ENCODE peak calls at places on chromosome 13, in nine cellular contexts. One of them, this sample, is unnamed.

GRCh38 chr13:46342538-46342937 is 44.5 kb downstream of the RUBCNL start:
- DNase-seq in HS-27A: no peak
- DNase-seq in stimulated activated CD4-positive, alpha-beta T cell treated with anti-CD3 and anti-CD28 coated beads, TNF-alpha, amount 100 ng/mL, for 24 hours: no peak
- DNase-seq in EL: no peak
- DNase-seq in NCI-H748 treated with DMSO at 0.1 percent for 48 hours: no peak
- DNase-seq in nephron progenitor cell: no peak
- DNase-seq in stimulated activated naive CD8-positive, alpha-beta T cell treated with anti-CD3 and anti-CD28 coated beads, Interleukin-15, Interleukin-2, amounts not matched to agents 100 U/mL and 50 U/mL, for 24 hours: no peak
- DNase-seq in AG04450: no peak
- DNase-seq in astrocyte of the hippocampus: no peak
- DNase-seq in this sample: no peak

GRCh38 chr13:32261567-32261966 is 53.6 kb downstream of the ZAR1L start:
- DNase-seq in nephron progenitor cell: no peak
- DNase-seq in NCI-H748 treated with DMSO at 0.1 percent for 48 hours: no peak
- DNase-seq in AG04450: peak; percentile 50
- DNase-seq in EL: peak; percentile 83
- DNase-seq in HS-27A: no peak
- DNase-seq in astrocyte of the hippocampus: peak; percentile 82
- DNase-seq in stimulated activated CD4-positive, alpha-beta T cell treated with anti-CD3 and anti-CD28 coated beads, TNF-alpha, amount 100 ng/mL, for 24 hours: no peak
- DNase-seq in stimulated activated naive CD8-positive, alpha-beta T cell treated with anti-CD3 and anti-CD28 coated beads, Interleukin-15, Interleukin-2, amounts not matched to agents 100 U/mL and 50 U/mL, for 24 hours: no peak
- DNase-seq in this sample: peak; percentile 14

GRCh38 chr13:67841071-67841470 is 610.9 kb upstream of the PCDH9 start:
- DNase-seq in astrocyte of the hippocampus: no peak
- DNase-seq in stimulated activated CD4-positive, alpha-beta T cell treated with anti-CD3 and anti-CD28 coated beads, TNF-alpha, amount 100 ng/mL, for 24 hours: no peak
- DNase-seq in AG04450: no peak
- DNase-seq in stimulated activated naive CD8-positive, alpha-beta T cell treated with anti-CD3 and anti-CD28 coated beads, Interleukin-15, Interleukin-2, amounts not matched to agents 100 U/mL and 50 U/mL, for 24 hours: no peak
- DNase-seq in EL: no peak
- DNase-seq in NCI-H748 treated with DMSO at 0.1 percent for 48 hours: no peak
- DNase-seq in HS-27A: no peak
- DNase-seq in nephron progenitor cell: no peak
- DNase-seq in this sample: no peak

GRCh38 chr13:21067794-21068193 is 6.4 kb upstream of the LATS2 start:
- DNase-seq in stimulated activated CD4-positive, alpha-beta T cell treated with anti-CD3 and anti-CD28 coated beads, TNF-alpha, amount 100 ng/mL, for 24 hours: no peak
- DNase-seq in EL: no peak
- DNase-seq in astrocyte of the hippocampus: no peak
- DNase-seq in AG04450: no peak
- DNase-seq in HS-27A: no peak
- DNase-seq in stimulated activated naive CD8-positive, alpha-beta T cell treated with anti-CD3 and anti-CD28 coated beads, Interleukin-15, Interleukin-2, amounts not matched to agents 100 U/mL and 50 U/mL, for 24 hours: no peak
- DNase-seq in nephron progenitor cell: no peak
- DNase-seq in NCI-H748 treated with DMSO at 0.1 percent for 48 hours: no peak
- DNase-seq in this sample: no peak

GRCh38 chr13:51584731-51585191 is 499 bp downstream of the WDFY2 start:
- DNase-seq in EL: peak; percentile 61
- DNase-seq in astrocyte of the hippocampus: peak; percentile 77
- DNase-seq in stimulated activated naive CD8-positive, alpha-beta T cell treated with anti-CD3 and anti-CD28 coated beads, Interleukin-15, Interleukin-2, amounts not matched to agents 100 U/mL and 50 U/mL, for 24 hours: peak; percentile 75
- DNase-seq in AG04450: no peak
- DNase-seq in nephron progenitor cell: peak; percentile 63
- DNase-seq in NCI-H748 treated with DMSO at 0.1 percent for 48 hours: peak; percentile 57
- DNase-seq in HS-27A: no peak
- DNase-seq in stimulated activated CD4-positive, alpha-beta T cell treated with anti-CD3 and anti-CD28 coated beads, TNF-alpha, amount 100 ng/mL, for 24 hours: peak; percentile 63
- DNase-seq in this sample: no peak

GRCh38 chr13:98821372-98822237 is 69.1 kb upstream of the SLC15A1 start:
- DNase-seq in NCI-H748 treated with DMSO at 0.1 percent for 48 hours: no peak
- DNase-seq in nephron progenitor cell: no peak
- DNase-seq in AG04450: no peak
- DNase-seq in stimulated activated naive CD8-positive, alpha-beta T cell treated with anti-CD3 and anti-CD28 coated beads, Interleukin-15, Interleukin-2, amounts not matched to agents 100 U/mL and 50 U/mL, for 24 hours: no peak
- DNase-seq in HS-27A: no peak
- DNase-seq in stimulated activated CD4-positive, alpha-beta T cell treated with anti-CD3 and anti-CD28 coated beads, TNF-alpha, amount 100 ng/mL, for 24 hours: no peak
- DNase-seq in astrocyte of the hippocampus: peak; percentile 12
- DNase-seq in EL: no peak
- DNase-seq in this sample: no peak

GRCh38 chr13:34361528-34361927 is 543.6 kb downstream of the RFC3 start:
- DNase-seq in EL: peak; percentile 82
- DNase-seq in NCI-H748 treated with DMSO at 0.1 percent for 48 hours: no peak
- DNase-seq in nephron progenitor cell: no peak
- DNase-seq in stimulated activated CD4-positive, alpha-beta T cell treated with anti-CD3 and anti-CD28 coated beads, TNF-alpha, amount 100 ng/mL, for 24 hours: no peak
- DNase-seq in stimulated activated naive CD8-positive, alpha-beta T cell treated with anti-CD3 and anti-CD28 coated beads, Interleukin-15, Interleukin-2, amounts not matched to agents 100 U/mL and 50 U/mL, for 24 hours: no peak
- DNase-seq in HS-27A: no peak
- DNase-seq in astrocyte of the hippocampus: no peak
- DNase-seq in AG04450: no peak
- DNase-seq in this sample: no peak

GRCh38 chr13:30847697-30848307 is 58.3 kb upstream of the MEDAG start:
- DNase-seq in EL: peak; percentile 96
- DNase-seq in nephron progenitor cell: no peak
- DNase-seq in stimulated activated naive CD8-positive, alpha-beta T cell treated with anti-CD3 and anti-CD28 coated beads, Interleukin-15, Interleukin-2, amounts not matched to agents 100 U/mL and 50 U/mL, for 24 hours: no peak
- DNase-seq in AG04450: peak; percentile 93
- DNase-seq in stimulated activated CD4-positive, alpha-beta T cell treated with anti-CD3 and anti-CD28 coated beads, TNF-alpha, amount 100 ng/mL, for 24 hours: no peak
- DNase-seq in astrocyte of the hippocampus: peak; percentile 95
- DNase-seq in NCI-H748 treated with DMSO at 0.1 percent for 48 hours: no peak
- DNase-seq in HS-27A: peak; percentile 59
- DNase-seq in this sample: peak; percentile 81

GRCh38 chr13:30577381-30577780 is 40.3 kb upstream of the USPL1 start:
- DNase-seq in EL: peak; percentile 93
- DNase-seq in NCI-H748 treated with DMSO at 0.1 percent for 48 hours: no peak
- DNase-seq in AG04450: peak; percentile 59
- DNase-seq in nephron progenitor cell: no peak
- DNase-seq in stimulated activated naive CD8-positive, alpha-beta T cell treated with anti-CD3 and anti-CD28 coated beads, Interleukin-15, Interleukin-2, amounts not matched to agents 100 U/mL and 50 U/mL, for 24 hours: peak; percentile 61
- DNase-seq in astrocyte of the hippocampus: peak; percentile 83
- DNase-seq in HS-27A: no peak
- DNase-seq in stimulated activated CD4-positive, alpha-beta T cell treated with anti-CD3 and anti-CD28 coated beads, TNF-alpha, amount 100 ng/mL, for 24 hours: peak; percentile 35
- DNase-seq in this sample: peak; percentile 76

GRCh38 chr13:23985846-23986245 is 88.5 kb upstream of the C1QTNF9B start:
- DNase-seq in AG04450: no peak
- DNase-seq in NCI-H748 treated with DMSO at 0.1 percent for 48 hours: no peak
- DNase-seq in HS-27A: no peak
- DNase-seq in astrocyte of the hippocampus: no peak
- DNase-seq in stimulated activated naive CD8-positive, alpha-beta T cell treated with anti-CD3 and anti-CD28 coated beads, Interleukin-15, Interleukin-2, amounts not matched to agents 100 U/mL and 50 U/mL, for 24 hours: no peak
- DNase-seq in nephron progenitor cell: no peak
- DNase-seq in EL: no peak
- DNase-seq in stimulated activated CD4-positive, alpha-beta T cell treated with anti-CD3 and anti-CD28 coated beads, TNF-alpha, amount 100 ng/mL, for 24 hours: no peak
- DNase-seq in this sample: no peak

GRCh38 chr13:112616586-112617381 is 28.8 kb upstream of the TUBGCP3 start:
- DNase-seq in stimulated activated naive CD8-positive, alpha-beta T cell treated with anti-CD3 and anti-CD28 coated beads, Interleukin-15, Interleukin-2, amounts not matched to agents 100 U/mL and 50 U/mL, for 24 hours: peak; percentile 15
- DNase-seq in stimulated activated CD4-positive, alpha-beta T cell treated with anti-CD3 and anti-CD28 coated beads, TNF-alpha, amount 100 ng/mL, for 24 hours: no peak
- DNase-seq in NCI-H748 treated with DMSO at 0.1 percent for 48 hours: peak; percentile 15
- DNase-seq in AG04450: no peak
- DNase-seq in EL: peak; percentile 45
- DNase-seq in astrocyte of the hippocampus: peak; percentile 59
- DNase-seq in nephron progenitor cell: peak; percentile 32
- DNase-seq in HS-27A: no peak
- DNase-seq in this sample: no peak

GRCh38 chr13:76993021-76993420 is 1.1 kb downstream of the CLN5 start:
- DNase-seq in stimulated activated CD4-positive, alpha-beta T cell treated with anti-CD3 and anti-CD28 coated beads, TNF-alpha, amount 100 ng/mL, for 24 hours: no peak
- DNase-seq in AG04450: no peak
- DNase-seq in HS-27A: no peak
- DNase-seq in EL: peak; percentile 20
- DNase-seq in astrocyte of the hippocampus: peak; percentile 24
- DNase-seq in nephron progenitor cell: no peak
- DNase-seq in NCI-H748 treated with DMSO at 0.1 percent for 48 hours: no peak
- DNase-seq in stimulated activated naive CD8-positive, alpha-beta T cell treated with anti-CD3 and anti-CD28 coated beads, Interleukin-15, Interleukin-2, amounts not matched to agents 100 U/mL and 50 U/mL, for 24 hours: no peak
- DNase-seq in this sample: no peak

GRCh38 chr13:41548870-41549269 is 91.5 kb downstream of the RGCC start:
- DNase-seq in nephron progenitor cell: no peak
- DNase-seq in EL: no peak
- DNase-seq in NCI-H748 treated with DMSO at 0.1 percent for 48 hours: no peak
- DNase-seq in AG04450: no peak
- DNase-seq in stimulated activated naive CD8-positive, alpha-beta T cell treated with anti-CD3 and anti-CD28 coated beads, Interleukin-15, Interleukin-2, amounts not matched to agents 100 U/mL and 50 U/mL, for 24 hours: no peak
- DNase-seq in stimulated activated CD4-positive, alpha-beta T cell treated with anti-CD3 and anti-CD28 coated beads, TNF-alpha, amount 100 ng/mL, for 24 hours: no peak
- DNase-seq in HS-27A: no peak
- DNase-seq in astrocyte of the hippocampus: no peak
- DNase-seq in this sample: no peak

GRCh38 chr13:99463998-99464397 is 37.3 kb upstream of the TM9SF2 start:
- DNase-seq in stimulated activated naive CD8-positive, alpha-beta T cell treated with anti-CD3 and anti-CD28 coated beads, Interleukin-15, Interleukin-2, amounts not matched to agents 100 U/mL and 50 U/mL, for 24 hours: no peak
- DNase-seq in stimulated activated CD4-positive, alpha-beta T cell treated with anti-CD3 and anti-CD28 coated beads, TNF-alpha, amount 100 ng/mL, for 24 hours: no peak
- DNase-seq in EL: no peak
- DNase-seq in NCI-H748 treated with DMSO at 0.1 percent for 48 hours: no peak
- DNase-seq in AG04450: no peak
- DNase-seq in nephron progenitor cell: no peak
- DNase-seq in HS-27A: no peak
- DNase-seq in astrocyte of the hippocampus: no peak
- DNase-seq in this sample: no peak

GRCh38 chr13:51096131-51096530 is 14.9 kb downstream of the C13orf42 start:
- DNase-seq in EL: no peak
- DNase-seq in nephron progenitor cell: peak; percentile 13
- DNase-seq in stimulated activated naive CD8-positive, alpha-beta T cell treated with anti-CD3 and anti-CD28 coated beads, Interleukin-15, Interleukin-2, amounts not matched to agents 100 U/mL and 50 U/mL, for 24 hours: no peak
- DNase-seq in astrocyte of the hippocampus: no peak
- DNase-seq in AG04450: no peak
- DNase-seq in NCI-H748 treated with DMSO at 0.1 percent for 48 hours: no peak
- DNase-seq in HS-27A: no peak
- DNase-seq in stimulated activated CD4-positive, alpha-beta T cell treated with anti-CD3 and anti-CD28 coated beads, TNF-alpha, amount 100 ng/mL, for 24 hours: no peak
- DNase-seq in this sample: no peak

GRCh38 chr13:20704459-20705069 is 1.1 kb downstream of the IL17D start:
- DNase-seq in stimulated activated CD4-positive, alpha-beta T cell treated with anti-CD3 and anti-CD28 coated beads, TNF-alpha, amount 100 ng/mL, for 24 hours: no peak
- DNase-seq in HS-27A: no peak
- DNase-seq in EL: no peak
- DNase-seq in astrocyte of the hippocampus: no peak
- DNase-seq in nephron progenitor cell: no peak
- DNase-seq in AG04450: no peak
- DNase-seq in stimulated activated naive CD8-positive, alpha-beta T cell treated with anti-CD3 and anti-CD28 coated beads, Interleukin-15, Interleukin-2, amounts not matched to agents 100 U/mL and 50 U/mL, for 24 hours: no peak
- DNase-seq in NCI-H748 treated with DMSO at 0.1 percent for 48 hours: peak; percentile 64
- DNase-seq in this sample: no peak

GRCh38 chr13:80547885-80548284 is 207.0 kb upstream of the SPRY2 start:
- DNase-seq in NCI-H748 treated with DMSO at 0.1 percent for 48 hours: no peak
- DNase-seq in HS-27A: no peak
- DNase-seq in stimulated activated naive CD8-positive, alpha-beta T cell treated with anti-CD3 and anti-CD28 coated beads, Interleukin-15, Interleukin-2, amounts not matched to agents 100 U/mL and 50 U/mL, for 24 hours: no peak
- DNase-seq in AG04450: no peak
- DNase-seq in EL: no peak
- DNase-seq in nephron progenitor cell: no peak
- DNase-seq in astrocyte of the hippocampus: no peak
- DNase-seq in stimulated activated CD4-positive, alpha-beta T cell treated with anti-CD3 and anti-CD28 coated beads, TNF-alpha, amount 100 ng/mL, for 24 hours: no peak
- DNase-seq in this sample: no peak

GRCh38 chr13:30618186-30618937 is 642 bp downstream of the USPL1 start:
- DNase-seq in EL: no peak
- DNase-seq in stimulated activated naive CD8-positive, alpha-beta T cell treated with anti-CD3 and anti-CD28 coated beads, Interleukin-15, Interleukin-2, amounts not matched to agents 100 U/mL and 50 U/mL, for 24 hours: peak; percentile 37
- DNase-seq in AG04450: no peak
- DNase-seq in HS-27A: no peak
- DNase-seq in NCI-H748 treated with DMSO at 0.1 percent for 48 hours: no peak
- DNase-seq in astrocyte of the hippocampus: peak; percentile 31
- DNase-seq in nephron progenitor cell: peak; percentile 25
- DNase-seq in stimulated activated CD4-positive, alpha-beta T cell treated with anti-CD3 and anti-CD28 coated beads, TNF-alpha, amount 100 ng/mL, for 24 hours: peak; percentile 7
- DNase-seq in this sample: no peak

GRCh38 chr13:85995788-85996418 is 196.7 kb upstream of the SLITRK6 start:
- DNase-seq in AG04450: no peak
- DNase-seq in astrocyte of the hippocampus: no peak
- DNase-seq in EL: no peak
- DNase-seq in nephron progenitor cell: no peak
- DNase-seq in stimulated activated naive CD8-positive, alpha-beta T cell treated with anti-CD3 and anti-CD28 coated beads, Interleukin-15, Interleukin-2, amounts not matched to agents 100 U/mL and 50 U/mL, for 24 hours: no peak
- DNase-seq in stimulated activated CD4-positive, alpha-beta T cell treated with anti-CD3 and anti-CD28 coated beads, TNF-alpha, amount 100 ng/mL, for 24 hours: no peak
- DNase-seq in HS-27A: no peak
- DNase-seq in NCI-H748 treated with DMSO at 0.1 percent for 48 hours: no peak
- DNase-seq in this sample: no peak

GRCh38 chr13:44116562-44117315 is 237.0 kb downstream of the LACC1 start:
- DNase-seq in AG04450: no peak
- DNase-seq in nephron progenitor cell: no peak
- DNase-seq in astrocyte of the hippocampus: peak; percentile 8
- DNase-seq in EL: peak; percentile 7
- DNase-seq in HS-27A: no peak
- DNase-seq in NCI-H748 treated with DMSO at 0.1 percent for 48 hours: no peak
- DNase-seq in stimulated activated naive CD8-positive, alpha-beta T cell treated with anti-CD3 and anti-CD28 coated beads, Interleukin-15, Interleukin-2, amounts not matched to agents 100 U/mL and 50 U/mL, for 24 hours: peak; percentile 8
- DNase-seq in stimulated activated CD4-positive, alpha-beta T cell treated with anti-CD3 and anti-CD28 coated beads, TNF-alpha, amount 100 ng/mL, for 24 hours: no peak
- DNase-seq in this sample: no peak

GRCh38 chr13:20473139-20473538 is 52.5 kb downstream of the CRYL1 start:
- DNase-seq in stimulated activated CD4-positive, alpha-beta T cell treated with anti-CD3 and anti-CD28 coated beads, TNF-alpha, amount 100 ng/mL, for 24 hours: no peak
- DNase-seq in nephron progenitor cell: no peak
- DNase-seq in HS-27A: no peak
- DNase-seq in stimulated activated naive CD8-positive, alpha-beta T cell treated with anti-CD3 and anti-CD28 coated beads, Interleukin-15, Interleukin-2, amounts not matched to agents 100 U/mL and 50 U/mL, for 24 hours: no peak
- DNase-seq in EL: no peak
- DNase-seq in NCI-H748 treated with DMSO at 0.1 percent for 48 hours: no peak
- DNase-seq in AG04450: no peak
- DNase-seq in astrocyte of the hippocampus: no peak
- DNase-seq in this sample: no peak

GRCh38 chr13:64332048-64332447 is 2898.1 kb downstream of the PCDH9 start:
- DNase-seq in nephron progenitor cell: no peak
- DNase-seq in EL: peak; percentile 1
- DNase-seq in stimulated activated naive CD8-positive, alpha-beta T cell treated with anti-CD3 and anti-CD28 coated beads, Interleukin-15, Interleukin-2, amounts not matched to agents 100 U/mL and 50 U/mL, for 24 hours: no peak
- DNase-seq in astrocyte of the hippocampus: no peak
- DNase-seq in NCI-H748 treated with DMSO at 0.1 percent for 48 hours: no peak
- DNase-seq in stimulated activated CD4-positive, alpha-beta T cell treated with anti-CD3 and anti-CD28 coated beads, TNF-alpha, amount 100 ng/mL, for 24 hours: no peak
- DNase-seq in AG04450: no peak
- DNase-seq in HS-27A: no peak
- DNase-seq in this sample: peak; percentile 43

GRCh38 chr13:96034662-96035061 is 18.5 kb downstream of the UGGT2 start:
- DNase-seq in stimulated activated naive CD8-positive, alpha-beta T cell treated with anti-CD3 and anti-CD28 coated beads, Interleukin-15, Interleukin-2, amounts not matched to agents 100 U/mL and 50 U/mL, for 24 hours: no peak
- DNase-seq in NCI-H748 treated with DMSO at 0.1 percent for 48 hours: no peak
- DNase-seq in HS-27A: no peak
- DNase-seq in astrocyte of the hippocampus: no peak
- DNase-seq in nephron progenitor cell: no peak
- DNase-seq in EL: no peak
- DNase-seq in AG04450: no peak
- DNase-seq in stimulated activated CD4-positive, alpha-beta T cell treated with anti-CD3 and anti-CD28 coated beads, TNF-alpha, amount 100 ng/mL, for 24 hours: no peak
- DNase-seq in this sample: no peak

GRCh38 chr13:50167967-50168366 is 152.7 kb downstream of the KCNRG start:
- DNase-seq in astrocyte of the hippocampus: no peak
- DNase-seq in EL: no peak
- DNase-seq in nephron progenitor cell: no peak
- DNase-seq in NCI-H748 treated with DMSO at 0.1 percent for 48 hours: no peak
- DNase-seq in AG04450: no peak
- DNase-seq in HS-27A: no peak
- DNase-seq in stimulated activated CD4-positive, alpha-beta T cell treated with anti-CD3 and anti-CD28 coated beads, TNF-alpha, amount 100 ng/mL, for 24 hours: no peak
- DNase-seq in stimulated activated naive CD8-positive, alpha-beta T cell treated with anti-CD3 and anti-CD28 coated beads, Interleukin-15, Interleukin-2, amounts not matched to agents 100 U/mL and 50 U/mL, for 24 hours: no peak
- DNase-seq in this sample: no peak

GRCh38 chr13:48978942-48979601 is 3.4 kb downstream of the FNDC3A start:
- DNase-seq in HS-27A: no peak
- DNase-seq in NCI-H748 treated with DMSO at 0.1 percent for 48 hours: no peak
- DNase-seq in nephron progenitor cell: no peak
- DNase-seq in AG04450: no peak
- DNase-seq in stimulated activated CD4-positive, alpha-beta T cell treated with anti-CD3 and anti-CD28 coated beads, TNF-alpha, amount 100 ng/mL, for 24 hours: no peak
- DNase-seq in astrocyte of the hippocampus: peak; percentile 18
- DNase-seq in EL: peak; percentile 15
- DNase-seq in stimulated activated naive CD8-positive, alpha-beta T cell treated with anti-CD3 and anti-CD28 coated beads, Interleukin-15, Interleukin-2, amounts not matched to agents 100 U/mL and 50 U/mL, for 24 hours: no peak
- DNase-seq in this sample: no peak

GRCh38 chr13:113969973-113970611 is 3.8 kb downstream of the C13orf46 start:
- DNase-seq in nephron progenitor cell: no peak
- DNase-seq in HS-27A: no peak
- DNase-seq in stimulated activated CD4-positive, alpha-beta T cell treated with anti-CD3 and anti-CD28 coated beads, TNF-alpha, amount 100 ng/mL, for 24 hours: no peak
- DNase-seq in stimulated activated naive CD8-positive, alpha-beta T cell treated with anti-CD3 and anti-CD28 coated beads, Interleukin-15, Interleukin-2, amounts not matched to agents 100 U/mL and 50 U/mL, for 24 hours: no peak
- DNase-seq in NCI-H748 treated with DMSO at 0.1 percent for 48 hours: no peak
- DNase-seq in AG04450: no peak
- DNase-seq in EL: no peak
- DNase-seq in astrocyte of the hippocampus: no peak
- DNase-seq in this sample: no peak

GRCh38 chr13:98456423-98456845 is 120.5 kb downstream of the STK24 start:
- DNase-seq in HS-27A: no peak
- DNase-seq in EL: no peak
- DNase-seq in astrocyte of the hippocampus: no peak
- DNase-seq in nephron progenitor cell: no peak
- DNase-seq in NCI-H748 treated with DMSO at 0.1 percent for 48 hours: no peak
- DNase-seq in stimulated activated CD4-positive, alpha-beta T cell treated with anti-CD3 and anti-CD28 coated beads, TNF-alpha, amount 100 ng/mL, for 24 hours: no peak
- DNase-seq in stimulated activated naive CD8-positive, alpha-beta T cell treated with anti-CD3 and anti-CD28 coated beads, Interleukin-15, Interleukin-2, amounts not matched to agents 100 U/mL and 50 U/mL, for 24 hours: no peak
- DNase-seq in AG04450: no peak
- DNase-seq in this sample: no peak

GRCh38 chr13:31598990-31599389 is 140.3 kb upstream of the RXFP2 start:
- DNase-seq in HS-27A: no peak
- DNase-seq in EL: no peak
- DNase-seq in astrocyte of the hippocampus: no peak
- DNase-seq in nephron progenitor cell: no peak
- DNase-seq in stimulated activated CD4-positive, alpha-beta T cell treated with anti-CD3 and anti-CD28 coated beads, TNF-alpha, amount 100 ng/mL, for 24 hours: no peak
- DNase-seq in NCI-H748 treated with DMSO at 0.1 percent for 48 hours: no peak
- DNase-seq in AG04450: no peak
- DNase-seq in stimulated activated naive CD8-positive, alpha-beta T cell treated with anti-CD3 and anti-CD28 coated beads, Interleukin-15, Interleukin-2, amounts not matched to agents 100 U/mL and 50 U/mL, for 24 hours: no peak
- DNase-seq in this sample: no peak

GRCh38 chr13:27338816-27339215 is 68.2 kb downstream of the RASL11A start:
- DNase-seq in HS-27A: no peak
- DNase-seq in AG04450: no peak
- DNase-seq in nephron progenitor cell: no peak
- DNase-seq in stimulated activated naive CD8-positive, alpha-beta T cell treated with anti-CD3 and anti-CD28 coated beads, Interleukin-15, Interleukin-2, amounts not matched to agents 100 U/mL and 50 U/mL, for 24 hours: no peak
- DNase-seq in EL: peak; percentile 11
- DNase-seq in NCI-H748 treated with DMSO at 0.1 percent for 48 hours: no peak
- DNase-seq in astrocyte of the hippocampus: no peak
- DNase-seq in stimulated activated CD4-positive, alpha-beta T cell treated with anti-CD3 and anti-CD28 coated beads, TNF-alpha, amount 100 ng/mL, for 24 hours: no peak
- DNase-seq in this sample: no peak

GRCh38 chr13:36839281-36839680 is 20.3 kb downstream of the RFXAP start:
- DNase-seq in astrocyte of the hippocampus: no peak
- DNase-seq in NCI-H748 treated with DMSO at 0.1 percent for 48 hours: no peak
- DNase-seq in EL: no peak
- DNase-seq in stimulated activated CD4-positive, alpha-beta T cell treated with anti-CD3 and anti-CD28 coated beads, TNF-alpha, amount 100 ng/mL, for 24 hours: no peak
- DNase-seq in stimulated activated naive CD8-positive, alpha-beta T cell treated with anti-CD3 and anti-CD28 coated beads, Interleukin-15, Interleukin-2, amounts not matched to agents 100 U/mL and 50 U/mL, for 24 hours: no peak
- DNase-seq in HS-27A: no peak
- DNase-seq in AG04450: no peak
- DNase-seq in nephron progenitor cell: no peak
- DNase-seq in this sample: peak; percentile 62

GRCh38 chr13:46472384-46472783 is 80.6 kb upstream of the LRCH1 start:
- DNase-seq in stimulated activated naive CD8-positive, alpha-beta T cell treated with anti-CD3 and anti-CD28 coated beads, Interleukin-15, Interleukin-2, amounts not matched to agents 100 U/mL and 50 U/mL, for 24 hours: no peak
- DNase-seq in NCI-H748 treated with DMSO at 0.1 percent for 48 hours: no peak
- DNase-seq in astrocyte of the hippocampus: no peak
- DNase-seq in EL: no peak
- DNase-seq in AG04450: no peak
- DNase-seq in stimulated activated CD4-positive, alpha-beta T cell treated with anti-CD3 and anti-CD28 coated beads, TNF-alpha, amount 100 ng/mL, for 24 hours: no peak
- DNase-seq in nephron progenitor cell: no peak
- DNase-seq in HS-27A: no peak
- DNase-seq in this sample: no peak